ENCODE peak calls at places on chromosome X, in nine cellular contexts. X, N, W, H, J, A, S, U and K are unnamed samples.

GRCh38 chrX:129754266-129755024 is 15.7 kb downstream of the XPNPEP2 start:
- DNase-seq in H (no peak), A (no peak), N (no peak), X (no peak), W (no peak), S (no peak), J (no peak), U (no peak), K (no peak)

GRCh38 chrX:138982350-138982749 is 270.8 kb upstream of the FGF13 start:
- DNase-seq in A (no peak), W (peak), N (no peak), J (no peak), H (no peak), X (no peak), U (no peak), S (no peak), K (no peak)

GRCh38 chrX:119492463-119492862 is 24.2 kb downstream of the SLC25A5 start:
- DNase-seq in W (no peak), X (no peak), N (no peak), U (no peak), A (no peak), H (no peak), S (no peak), J (no peak), K (no peak)

GRCh38 chrX:37060999-37061398 is 52.8 kb downstream of the FAM47C start:
- DNase-seq in J (no peak), U (no peak), N (peak), W (peak), S (no peak), H (no peak), A (peak), X (no peak), K (peak)

GRCh38 chrX:63439580-63439979 is 88.4 kb upstream of the SPIN4 start:
- DNase-seq in X (no peak), W (no peak), U (no peak), S (no peak), J (no peak), H (no peak), A (no peak), N (no peak), K (no peak)

GRCh38 chrX:71291381-71291780 is 7.9 kb downstream of the NONO start:
- DNase-seq in U (no peak), A (no peak), H (no peak), W (no peak), S (no peak), X (no peak), N (no peak), J (no peak), K (no peak)

GRCh38 chrX:10178866-10179463 is 22.2 kb downstream of the CLCN4 start:
- DNase-seq in U (no peak), N (no peak), J (no peak), W (no peak), X (no peak), H (no peak), S (no peak), A (no peak), K (no peak)

GRCh38 chrX:13898084-13898483 is 81.2 kb upstream of the GPM6B start:
- DNase-seq in N (peak), H (no peak), A (peak), W (peak), U (no peak), S (no peak), J (no peak), X (no peak), K (no peak)

GRCh38 chrX:19866626-19867410 is 20.6 kb downstream of the SH3KBP1 start:
- DNase-seq in J (no peak), N (no peak), U (no peak), W (no peak), A (no peak), S (no peak), H (no peak), X (no peak), K (no peak)

GRCh38 chrX:150730719-150731118 is 37.5 kb downstream of the MTMR1 start:
- DNase-seq in X (no peak), J (no peak), S (no peak), W (no peak), H (no peak), U (no peak), N (no peak), A (no peak), K (no peak)

GRCh38 chrX:13048265-13048664 is 3.8 kb upstream of the FAM9C start:
- DNase-seq in U (no peak), W (no peak), J (no peak), A (no peak), N (no peak), S (no peak), X (no peak), H (no peak), K (peak)

GRCh38 chrX:27336466-27337091 is 126.6 kb downstream of the PPP4R3C start:
- DNase-seq in U (peak), N (peak), W (peak), S (peak), X (peak), H (peak), A (peak), J (no peak), K (peak)

GRCh38 chrX:46569621-46570020 is 3.9 kb upstream of the CHST7 start:
- DNase-seq in U (no peak), S (no peak), J (no peak), A (no peak), X (no peak), W (no peak), N (no peak), H (no peak), K (no peak)

GRCh38 chrX:42237956-42238355 is 314.6 kb upstream of the CASK start:
- DNase-seq in X (no peak), H (no peak), W (no peak), N (peak), U (no peak), J (no peak), A (no peak), S (no peak), K (no peak)

GRCh38 chrX:116961872-116962582 is 499.3 kb upstream of the CT83 start:
- DNase-seq in W (peak), A (no peak), H (no peak), J (no peak), X (no peak), N (peak), U (no peak), S (peak), K (no peak)

GRCh38 chrX:20529301-20529700 is 262.6 kb upstream of the RPS6KA3 start:
- DNase-seq in U (no peak), N (no peak), W (no peak), A (no peak), J (no peak), X (no peak), H (no peak), S (no peak), K (no peak)

GRCh38 chrX:120504569-120504968 is 35.5 kb upstream of the LAMP2 start:
- DNase-seq in X (no peak), S (no peak), U (no peak), J (no peak), W (peak), H (no peak), A (no peak), N (no peak), K (no peak)

GRCh38 chrX:15938072-15938471 is 83.5 kb upstream of the AP1S2 start:
- DNase-seq in N (no peak), H (no peak), W (no peak), J (no peak), S (no peak), A (no peak), X (no peak), U (no peak), K (no peak)

GRCh38 chrX:30212172-30212571 is 3.2 kb upstream of the MAGEB2 start:
- DNase-seq in A (no peak), H (no peak), W (no peak), J (no peak), N (no peak), S (no peak), U (no peak), X (no peak), K (no peak)

GRCh38 chrX:101385026-101385684 is 836 bp downstream of the BTK start:
- DNase-seq in H (no peak), X (no peak), W (no peak), N (no peak), S (no peak), U (no peak), J (no peak), A (no peak), K (no peak)

GRCh38 chrX:151019837-151020236 is 36.7 kb downstream of the HMGB3 start:
- DNase-seq in N (no peak), U (no peak), W (peak), S (no peak), H (no peak), J (no peak), X (no peak), A (no peak), K (no peak)

GRCh38 chrX:11792461-11793421 is 34.7 kb downstream of the MSL3 start:
- DNase-seq in H (no peak), J (no peak), N (no peak), A (peak), W (no peak), S (no peak), U (peak), X (no peak), K (no peak)

GRCh38 chrX:33211356-33212254 is at the start of gene DMD:
- DNase-seq in N (peak), X (no peak), W (no peak), U (no peak), J (peak), H (no peak), S (peak), A (no peak), K (no peak)

GRCh38 chrX:76109654-76110053 is 63.2 kb upstream of the PBDC1 start:
- DNase-seq in S (no peak), H (no peak), A (no peak), W (no peak), X (no peak), J (no peak), N (no peak), U (no peak), K (no peak)

GRCh38 chrX:31128849-31129248 is 57.0 kb upstream of the FTHL17 start:
- DNase-seq in U (no peak), S (no peak), J (no peak), X (no peak), W (no peak), A (no peak), H (no peak), N (no peak), K (no peak)

GRCh38 chrX:31199770-31200114 is 127.9 kb upstream of the FTHL17 start:
- DNase-seq in S (no peak), A (no peak), N (no peak), W (peak), U (no peak), J (no peak), H (no peak), X (no peak), K (no peak)

GRCh38 chrX:33336783-33337182 is 125.4 kb upstream of the DMD start:
- DNase-seq in S (no peak), X (no peak), W (peak), U (no peak), J (peak), H (no peak), N (peak), A (no peak), K (no peak)

GRCh38 chrX:153763989-153764755 is at the start of gene PLXNB3:
- DNase-seq in J (peak), W (peak), H (peak), U (peak), X (peak), S (peak), N (peak), A (peak), K (peak)

GRCh38 chrX:29617725-29618124 is 597.6 kb upstream of the MAGEB2 start:
- DNase-seq in X (no peak), N (peak), S (no peak), U (no peak), J (no peak), W (no peak), H (no peak), A (no peak), K (no peak)

GRCh38 chrX:13965531-13965930 is 64.2 kb downstream of the GEMIN8 start:
- DNase-seq in H (no peak), X (no peak), A (no peak), N (no peak), S (no peak), J (no peak), U (no peak), W (no peak), K (no peak)

GRCh38 chrX:130246084-130246483 is 22.6 kb downstream of the ZNF280C start:
- DNase-seq in S (no peak), X (no peak), N (no peak), U (no peak), J (no peak), W (peak), A (no peak), H (no peak), K (no peak)

GRCh38 chrX:113962338-113962737 is 621.5 kb upstream of the HTR2C start:
- DNase-seq in W (no peak), U (no peak), S (no peak), X (no peak), H (no peak), A (no peak), N (no peak), J (no peak), K (no peak)

GRCh38 chrX:39163585-39163984 is 362.3 kb downstream of the MID1IP1 start:
- DNase-seq in X (no peak), W (no peak), N (no peak), S (no peak), U (no peak), A (no peak), J (no peak), H (no peak), K (no peak)

GRCh38 chrX:152842772-152843338 is 12.0 kb downstream of the NSDHL start:
- DNase-seq in W (no peak), H (no peak), U (no peak), S (no peak), J (no peak), X (no peak), A (no peak), N (no peak), K (no peak)

GRCh38 chrX:71103110-71103983 is 3.2 kb downstream of the CXorf65 start:
- DNase-seq in H (no peak), X (no peak), J (no peak), W (no peak), N (no peak), U (peak), A (peak), S (no peak), K (no peak)

GRCh38 chrX:140440891-140441290 is 64.0 kb downstream of the SOX3 start:
- DNase-seq in H (no peak), U (no peak), X (no peak), J (no peak), W (no peak), S (no peak), N (peak), A (no peak), K (no peak)